ENCODE peak calls at places on chromosomes 11 and 22, in four cellular contexts. C is trophoblast cell, S is H1, K is mesenchymal stem cell. E is an unnamed sample.
A peak's percentile ranks its signal among the peaks of the same experiment; 100 is the strongest.

GRCh38 chr11:8283510-8284272 is 20.0 kb upstream of the LMO1 start:
- DNase-seq in K (peak; percentile 18), S (no peak), C (no peak), E (peak; percentile 64)

GRCh38 chr11:94557391-94557790 is 9.8 kb upstream of the PIWIL4 start:
- DNase-seq in K (no peak), S (no peak), C (no peak), E (no peak)

GRCh38 chr11:46247664-46248063 is 29.8 kb upstream of the CREB3L1 start:
- DNase-seq in S (no peak), C (no peak), K (peak; percentile 29), E (peak; percentile 80)

GRCh38 chr11:64369440-64370135 is 10.6 kb downstream of the RPS6KA4 start:
- DNase-seq in C (no peak), S (no peak), K (no peak), E (no peak)

GRCh38 chr22:24232725-24233124 is 12.2 kb downstream of the GGT5 start:
- DNase-seq in K (no peak), C (no peak), S (no peak), E (no peak)

GRCh38 chr11:31030375-31030774 is 339.2 kb downstream of the DCDC1 start:
- DNase-seq in S (no peak), K (no peak), C (no peak), E (no peak)

GRCh38 chr22:17192186-17192585 is 27.0 kb downstream of the ADA2 start:
- DNase-seq in K (no peak), C (no peak), S (no peak), E (no peak)

GRCh38 chr11:65554057-65554818 is 3.9 kb downstream of the LTBP3 start:
- DNase-seq in K (no peak), C (no peak), S (no peak), E (no peak)

GRCh38 chr11:59710136-59710847 is 3.4 kb downstream of the OR10V1 start:
- DNase-seq in K (no peak), S (no peak), C (no peak), E (no peak)

GRCh38 chr11:131656179-131656838 is 285.9 kb downstream of the NTM start:
- DNase-seq in S (no peak), C (no peak), K (no peak), E (peak; percentile 87)
- H2AK5ac ChIP-seq in S (peak overlapping the region; percentile 94), C (no peak overlapping the region), K (no peak overlapping the region), E (no peak overlapping the region)

DNA sequence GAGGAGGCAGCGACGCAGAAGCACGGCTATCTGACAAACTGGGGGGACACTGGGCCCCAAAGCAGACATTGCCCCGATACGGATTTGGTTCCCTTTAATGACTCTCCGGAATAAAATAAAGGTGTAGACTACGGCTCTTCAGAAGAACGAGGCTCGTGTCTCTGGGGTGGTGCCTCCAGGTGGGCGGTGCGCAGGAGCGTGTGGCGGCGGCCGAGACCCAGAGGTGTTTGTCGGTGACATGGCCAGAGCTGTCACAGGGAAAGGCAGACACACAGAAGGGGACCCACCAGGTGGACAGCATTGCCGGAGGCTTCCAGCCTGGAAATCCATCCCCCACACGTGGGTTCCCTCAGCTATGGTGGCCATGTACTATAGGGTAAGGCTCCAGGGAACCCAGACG is 366.0 kb downstream of the BRD1 start:
- DNase-seq in K (no peak), C (no peak), S (no peak), E (no peak)
- H3K9me3 ChIP-seq in K (no peaks in the 10 kb centered on the region), C (peaks cover 2% of the 10 kb centered on the region), S (no peaks in the 10 kb centered on the region), E (no peaks in the 10 kb centered on the region)

DNA sequence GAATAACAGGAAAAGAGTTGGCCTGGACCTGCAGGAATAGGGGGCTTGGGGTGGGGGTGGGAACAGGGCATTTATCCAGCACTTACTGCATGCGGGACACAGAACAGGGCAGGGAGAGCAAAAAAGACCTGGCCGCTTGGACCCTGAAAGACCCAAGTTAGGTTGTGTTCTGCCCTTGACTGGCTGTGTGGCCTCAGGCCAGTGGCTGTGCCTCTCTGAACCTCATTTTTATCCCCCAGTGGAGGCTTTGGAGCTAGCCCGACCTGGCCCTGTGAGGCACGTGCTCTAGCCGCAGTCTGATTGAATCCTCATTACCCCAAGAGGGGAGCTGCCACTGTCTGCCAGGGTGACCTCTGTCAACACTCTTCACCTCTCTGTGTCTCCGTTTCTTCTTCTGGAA is 68.7 kb downstream of the MN1 start:
- DNase-seq in K (no peak), S (no peak), C (no peak), E (no peak)
- H2AK5ac ChIP-seq in K (no peak overlapping the region), S (no peak overlapping the region), C (no peak overlapping the region), E (no peak overlapping the region)

GRCh38 chr22:46411347-46411746 is 75.8 kb downstream of the TRMU start:
- DNase-seq in K (no peak), S (no peak), C (no peak), E (no peak)
- H3K9me3 ChIP-seq in K (no peaks in the 10 kb centered on the region), S (no peaks in the 10 kb centered on the region), C (no peaks in the 10 kb centered on the region), E (no peaks in the 10 kb centered on the region)

DNA sequence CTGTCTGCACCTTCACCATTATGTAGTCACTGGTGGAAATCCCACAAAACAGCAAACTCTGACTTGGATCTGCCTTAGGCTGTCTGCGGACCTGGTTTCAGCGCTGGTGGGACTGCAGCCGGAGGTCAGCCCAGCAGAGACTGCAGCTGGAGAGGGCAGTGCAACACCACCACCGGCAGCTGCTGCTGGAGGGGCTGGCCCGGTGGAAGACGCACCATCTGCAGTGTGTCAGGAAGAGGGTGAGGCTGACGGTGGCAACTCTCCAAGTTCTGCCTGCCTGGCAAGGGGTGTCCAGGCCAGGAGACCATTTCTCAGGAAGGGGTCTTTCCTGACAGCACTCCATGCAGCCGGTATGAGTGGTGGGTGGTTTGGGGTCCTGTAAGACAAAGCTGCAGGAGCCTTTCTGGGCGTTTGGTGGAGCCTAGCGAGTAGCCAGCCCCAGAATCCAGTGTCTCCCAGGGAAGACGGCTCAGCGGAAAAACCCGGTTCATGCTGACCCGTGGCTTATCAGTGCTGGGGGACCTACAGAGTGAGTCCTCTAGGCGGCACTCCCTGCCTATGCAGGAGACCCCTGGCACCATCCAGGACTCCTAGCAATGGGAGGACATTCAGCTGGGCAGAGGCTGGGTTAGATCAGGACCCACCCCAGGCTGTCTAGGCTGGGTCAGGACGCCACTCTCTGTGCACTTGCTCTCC is 50.8 kb downstream of the PISD start:
- DNase-seq in C (no peak), K (peak; percentile 57), S (no peak), E (no peak)
- H2AK5ac ChIP-seq in C (no peak overlapping the region), K (no peak overlapping the region), S (no peak overlapping the region), E (no peak overlapping the region)

DNA sequence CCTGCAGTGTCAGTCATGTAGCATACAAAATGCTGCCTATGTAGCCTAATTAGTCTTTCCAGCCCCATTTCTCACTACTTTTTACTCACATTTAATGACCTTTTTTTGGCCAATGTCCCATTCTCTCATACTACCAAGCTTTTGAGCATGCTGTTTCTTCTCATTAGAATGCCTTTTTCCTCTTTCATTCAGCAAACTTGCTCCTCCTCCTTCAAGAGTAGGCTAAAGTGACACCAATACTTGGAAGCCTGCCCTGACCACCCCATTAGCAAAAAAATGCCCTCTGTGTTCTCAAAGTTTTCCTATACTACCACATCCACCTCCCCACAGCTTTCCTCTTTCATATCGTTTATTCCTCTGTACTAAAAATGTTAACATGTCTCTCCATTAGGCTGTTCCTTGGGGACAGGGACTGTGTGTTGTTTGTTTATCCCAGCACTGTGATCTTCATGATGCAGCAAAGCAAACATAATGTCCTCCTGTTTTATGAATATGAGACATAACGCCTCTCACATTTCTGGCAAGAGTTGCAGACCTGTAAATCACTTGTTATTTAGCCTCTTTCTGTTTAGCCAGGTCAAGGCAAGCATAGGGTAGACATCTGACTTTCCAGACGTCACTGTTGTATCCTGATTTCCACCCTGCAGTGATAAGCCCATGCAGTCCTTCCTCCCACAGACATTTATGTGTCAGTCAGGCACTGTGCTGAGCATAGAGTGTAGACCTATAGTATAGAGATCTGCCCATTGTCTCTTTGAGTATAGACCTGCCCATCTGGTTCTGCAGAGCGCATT is 62.0 kb upstream of the UCP3 start:
- DNase-seq in S (no peak), K (no peak), C (no peak), E (no peak)
- H3K9me3 ChIP-seq in S (no peaks in the 10 kb centered on the region), K (no peaks in the 10 kb centered on the region), C (no peaks in the 10 kb centered on the region), E (no peaks in the 10 kb centered on the region)

DNA sequence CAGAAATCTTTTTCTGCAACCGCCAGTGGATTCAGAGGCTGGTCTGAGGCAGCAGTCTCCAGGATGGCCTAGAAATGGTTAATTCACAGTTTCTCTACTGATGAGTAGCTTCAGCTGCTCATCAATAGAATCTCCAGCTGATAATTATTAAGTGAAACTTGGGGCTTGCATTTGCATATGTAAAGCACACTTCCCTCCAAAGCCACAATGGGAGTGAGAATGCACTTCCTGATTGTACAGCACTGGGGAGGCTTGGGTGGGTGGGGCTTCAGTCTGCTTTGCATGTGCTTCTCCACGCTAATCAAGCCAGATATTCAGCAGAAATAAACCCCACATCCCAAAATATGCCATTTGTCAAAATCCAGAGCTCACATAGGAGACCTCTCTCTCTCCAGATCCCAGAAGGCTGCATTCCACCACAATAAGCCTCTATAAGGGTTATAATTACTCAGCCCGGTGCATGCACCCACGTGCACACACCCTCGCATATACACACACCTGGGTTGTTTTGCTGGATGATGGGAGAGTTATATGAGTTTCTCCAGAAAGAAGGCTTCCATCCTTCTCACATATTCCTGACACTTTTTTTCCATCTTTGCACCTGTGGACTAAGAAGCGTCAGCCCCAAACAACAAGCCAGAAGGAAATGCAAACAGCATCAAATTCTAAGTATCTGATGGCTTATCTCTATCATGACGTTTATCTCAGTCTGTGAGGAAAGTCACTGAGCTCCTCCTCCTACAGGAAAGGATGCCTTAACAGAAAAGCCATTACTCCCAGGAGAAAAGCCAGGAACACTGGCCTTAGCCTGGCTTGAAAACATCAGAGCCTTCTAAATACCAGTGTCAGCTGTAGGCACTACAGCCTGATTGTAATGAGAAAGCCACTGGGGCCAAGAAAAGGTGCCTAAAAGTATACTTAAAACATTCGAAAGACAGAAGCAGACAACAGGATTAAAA is 253.3 kb downstream of the LARGE1 start:
- DNase-seq in C (no peak), K (no peak), S (no peak), E (no peak)
- H2AK5ac ChIP-seq in C (no peak overlapping the region), K (no peak overlapping the region), S (no peak overlapping the region), E (no peak overlapping the region)

GRCh38 chr22:33787645-33788456 is 132.4 kb downstream of the LARGE1 start:
- DNase-seq in S (no peak), C (no peak), K (no peak), E (no peak)
- H3K9me3 ChIP-seq in S (peaks cover 27% of the 10 kb centered on the region), C (peaks cover 7% of the 10 kb centered on the region), K (peaks cover 10% of the 10 kb centered on the region), E (peaks cover 14% of the 10 kb centered on the region)

GRCh38 chr11:130068986-130069683 is 559 bp upstream of the APLP2 start:
- DNase-seq in C (peak; percentile 42), S (no peak), K (peak; percentile 63), E (peak; percentile 63)
- H2AK5ac ChIP-seq in C (peak overlapping the region; percentile 2), S (no peak overlapping the region), K (no peak overlapping the region), E (no peak overlapping the region)